ENCODE peak calls at places on chromosomes 7 and 10, in six cellular contexts. R is K562; N is adrenal gland; S is heart left ventricle; G is A549; Z is CD8-positive, alpha-beta memory T cell. O is an unnamed sample.

GRCh38 chr10:46229144-46229563 is 57.6 kb upstream of the ANTXRL start:
- DNase-seq in S (peak), Z (no peak), G (peak), R (peak), N (no peak), O (peak)

GRCh38 chr10:96724621-96725020 is 4.3 kb upstream of the PIK3AP1 start:
- DNase-seq in G (no peak), S (no peak), Z (no peak), N (no peak), R (no peak), O (no peak)

GRCh38 chr10:71323407-71323806 is 4.3 kb downstream of the SLC29A3 start:
- DNase-seq in R (peak), S (no peak), Z (no peak), N (no peak), G (peak), O (no peak)

GRCh38 chr7:131226116-131226562 is 101.5 kb upstream of the MKLN1 start:
- DNase-seq in G (peak), R (no peak), S (no peak), Z (no peak), N (no peak), O (no peak)

GRCh38 chr10:3773465-3774017 is 11.5 kb downstream of the KLF6 start:
- DNase-seq in Z (no peak), S (no peak), N (no peak), R (no peak), G (no peak), O (peak)

GRCh38 chr7:130912910-130913720 is 179.1 kb upstream of the KLF14 start:
- DNase-seq in Z (peak), R (peak), N (peak), S (peak), G (peak), O (peak)

GRCh38 chr7:126378642-126379041 is 874.1 kb downstream of the GRM8 start:
- DNase-seq in S (no peak), G (no peak), R (no peak), Z (no peak), N (no peak), O (no peak)

GRCh38 chr10:14834588-14834987 is 3.2 kb downstream of the CDNF start:
- DNase-seq in S (no peak), G (no peak), N (no peak), Z (no peak), R (no peak), O (no peak)

GRCh38 chr7:54785261-54785660 is 26.2 kb upstream of the SEC61G start:
- DNase-seq in S (no peak), G (no peak), R (no peak), N (no peak), Z (no peak), O (no peak)

GRCh38 chr7:1094870-1095269 is 7.0 kb downstream of the GPER1 start:
- DNase-seq in R (no peak), N (no peak), Z (no peak), S (no peak), G (no peak), O (no peak)

GRCh38 chr7:107501593-107501992 is 31.7 kb downstream of the GPR22 start:
- DNase-seq in S (no peak), N (no peak), R (peak), Z (no peak), G (peak), O (no peak)

GRCh38 chr10:89147256-89147655 is 59.9 kb downstream of the CH25H start:
- DNase-seq in Z (no peak), N (no peak), R (no peak), S (no peak), G (no peak), O (no peak)

GRCh38 chr10:79350407-79351154 is 3.3 kb downstream of the PPIF start:
- DNase-seq in S (no peak), Z (no peak), G (no peak), R (no peak), N (no peak), O (peak)

GRCh38 chr7:44617225-44617885 is 10.9 kb downstream of the OGDH start:
- DNase-seq in Z (no peak), G (no peak), S (no peak), N (no peak), R (no peak), O (no peak)

GRCh38 chr7:74324499-74325229 is 35.5 kb downstream of the CLIP2 start:
- DNase-seq in R (no peak), S (no peak), N (no peak), G (no peak), Z (no peak), O (no peak)

DNA sequence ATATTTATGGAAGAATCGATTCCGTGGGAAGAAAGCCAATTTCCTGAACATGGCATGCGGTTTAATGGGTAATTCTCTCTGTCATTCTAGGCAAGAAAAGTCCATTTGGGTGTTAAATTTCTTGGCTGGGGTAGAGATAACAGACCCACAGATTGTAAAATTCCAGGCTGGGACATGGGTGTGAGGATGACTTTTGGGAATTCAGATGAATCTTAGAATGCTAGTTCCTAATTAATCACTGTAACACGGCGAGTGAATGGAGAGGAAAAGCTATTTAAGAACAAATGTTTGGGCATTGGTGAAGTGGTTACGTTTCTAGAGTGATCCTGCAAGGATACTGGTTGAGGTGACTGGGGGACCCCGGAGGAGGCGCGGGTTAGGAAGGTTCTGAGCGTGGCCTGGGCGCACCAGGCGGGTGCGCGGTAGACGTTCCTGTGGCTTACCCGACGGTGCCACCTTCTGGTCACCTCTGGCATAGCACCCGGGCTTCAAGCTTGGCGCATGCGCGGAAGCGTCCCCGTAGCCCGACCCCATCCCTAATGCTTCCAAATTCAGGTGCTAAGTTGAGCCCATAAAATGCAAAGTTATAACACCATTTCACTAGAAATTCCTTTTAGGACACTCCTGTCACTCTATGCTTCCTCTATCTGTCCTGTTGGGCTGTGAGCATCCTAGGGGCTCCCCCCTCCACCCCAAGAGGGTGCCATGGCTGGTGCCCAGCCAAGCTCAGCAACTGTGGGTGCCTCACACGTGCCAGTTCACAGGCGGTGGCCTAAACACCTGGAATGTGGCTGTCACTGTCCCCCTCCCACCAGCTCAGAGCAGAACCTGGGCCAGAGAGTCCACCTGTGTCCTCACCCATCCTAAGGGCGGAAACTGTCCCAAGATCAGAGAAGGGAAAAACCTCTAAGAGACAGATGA is 104.4 kb downstream of the PTPRE start:
- DNase-seq in R (peak), S (peak), N (peak), Z (peak), G (peak), O (peak)
- H3K27ac ChIP-seq in R (no peak), S (no peak), N (peak), Z (no peak), G (no peak), O (no peak)

GRCh38 chr7:32163141-32163806 is 93.1 kb upstream of the PDE1C start:
- DNase-seq in G (peak), N (peak), R (peak), S (peak), Z (no peak), O (no peak)
- H3K27ac ChIP-seq in G (peak), N (no peak), R (no peak), S (peak), Z (no peak), O (peak)

GRCh38 chr10:77355844-77356243 is 281.8 kb downstream of the KCNMA1 start:
- DNase-seq in S (no peak), Z (no peak), G (peak), R (no peak), N (no peak), O (no peak)
- H3K27ac ChIP-seq in S (no peak), Z (no peak), G (peak), R (no peak), N (no peak), O (no peak)

GRCh38 chr7:92446869-92447238 is 428 bp upstream of the GATAD1 start:
- DNase-seq in Z (no peak), N (no peak), G (no peak), R (no peak), S (no peak), O (no peak)

GRCh38 chr7:92448185-92448747 is 984 bp downstream of the GATAD1 start:
- DNase-seq in R (peak), S (peak), N (peak), Z (peak), G (peak), O (peak)

GRCh38 chr7:92447239-92448184 is at the start of gene GATAD1:
- DNase-seq in G (peak), R (peak), N (peak), S (peak), Z (peak), O (peak)

GRCh38 chr7:92456241-92456640 is 9.0 kb downstream of the GATAD1 start:
- DNase-seq in S (no peak), N (no peak), Z (no peak), G (no peak), R (no peak), O (no peak)

DNA sequence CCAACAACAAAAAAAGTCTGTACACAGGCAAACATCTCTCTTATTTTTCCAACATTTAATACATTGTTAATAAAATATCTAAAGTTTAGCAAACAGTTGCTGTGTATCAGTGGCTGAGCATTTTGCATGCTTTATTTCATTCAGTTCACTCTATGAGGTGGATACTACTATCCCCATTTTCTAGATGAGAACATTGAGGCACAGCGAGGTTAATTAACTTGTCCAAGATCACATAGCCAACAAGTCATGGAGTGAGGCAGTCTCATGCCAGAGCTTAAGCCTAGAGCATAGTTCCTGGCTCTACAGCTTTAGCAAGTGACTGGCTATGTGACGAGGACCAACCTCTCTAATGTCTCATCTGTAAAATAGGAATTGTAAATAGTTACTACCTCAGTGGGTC is 4.4 kb downstream of the GATAD1 start:
- DNase-seq in Z (no peak), S (no peak), N (no peak), G (no peak), R (no peak), O (no peak)
- H3K27ac ChIP-seq in Z (no peak), S (no peak), N (no peak), G (no peak), R (no peak), O (no peak)

GRCh38 chr10:110757563-110757962 is 113.4 kb downstream of the RBM20 start:
- DNase-seq in S (no peak), N (no peak), G (no peak), R (no peak), Z (no peak), O (no peak)

GRCh38 chr10:110758128-110758527 is 113.6 kb upstream of the PDCD4 start:
- DNase-seq in N (no peak), R (no peak), Z (no peak), S (no peak), G (no peak), O (no peak)

GRCh38 chr10:110756886-110757285 is 112.8 kb downstream of the RBM20 start:
- DNase-seq in Z (no peak), G (no peak), R (no peak), N (no peak), S (no peak), O (no peak)

GRCh38 chr10:110758898-110759297 is 112.8 kb upstream of the PDCD4 start:
- DNase-seq in G (no peak), S (peak), Z (no peak), R (no peak), N (no peak), O (no peak)

DNA sequence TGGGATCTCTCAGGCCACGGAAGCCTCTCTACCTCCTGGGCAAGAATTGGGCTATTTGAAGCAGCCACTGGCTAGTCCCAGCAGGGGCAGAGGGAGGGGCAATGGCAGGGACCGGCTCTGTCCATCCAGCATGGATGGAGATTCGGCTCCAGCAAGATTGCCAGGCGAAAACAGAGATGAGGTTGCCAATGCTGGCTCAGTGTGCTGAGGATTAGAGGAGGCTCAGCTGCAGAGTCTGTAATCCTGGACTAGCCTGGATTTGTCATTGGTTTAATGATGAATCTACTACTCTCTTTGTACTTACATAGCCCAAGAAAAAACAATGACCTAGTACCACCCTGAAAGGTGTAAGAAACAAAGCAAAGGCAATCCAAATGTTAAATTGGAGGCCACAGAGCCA is 112.2 kb upstream of the PDCD4 start:
- DNase-seq in R (no peak), G (no peak), Z (no peak), S (no peak), N (no peak), O (no peak)
- H3K27ac ChIP-seq in R (no peak), G (no peak), Z (no peak), S (peak), N (no peak), O (peak)

DNA sequence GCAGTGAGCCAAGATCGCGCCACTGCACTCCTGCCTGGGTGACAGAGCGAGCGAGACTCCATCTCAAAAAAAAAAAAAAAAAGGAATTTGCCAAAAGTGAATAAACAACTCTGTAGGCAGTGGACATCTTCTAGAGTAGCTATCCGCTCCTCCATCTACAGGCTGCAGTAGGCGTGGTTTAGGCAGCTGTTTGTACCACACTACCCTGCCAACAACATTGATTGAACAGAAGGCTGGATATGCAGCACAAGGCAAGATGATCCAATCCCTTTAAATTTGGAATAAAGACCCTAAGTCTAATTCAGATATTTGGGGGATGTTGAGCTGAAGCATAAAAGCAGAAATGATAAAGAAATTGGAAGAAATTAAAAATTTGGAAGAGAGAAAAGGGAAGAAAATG is 141.6 kb downstream of the TES start:
- DNase-seq in G (no peak), S (no peak), R (no peak), N (no peak), Z (no peak), O (no peak)
- H3K27ac ChIP-seq in G (peak), S (peak), R (no peak), N (no peak), Z (no peak), O (no peak)

GRCh38 chr7:128853691-128854298 is 8.9 kb upstream of the ATP6V1F start:
- DNase-seq in N (no peak), G (no peak), S (no peak), Z (no peak), R (no peak), O (no peak)
- H3K27ac ChIP-seq in N (no peak), G (no peak), S (no peak), Z (no peak), R (no peak), O (no peak)

DNA sequence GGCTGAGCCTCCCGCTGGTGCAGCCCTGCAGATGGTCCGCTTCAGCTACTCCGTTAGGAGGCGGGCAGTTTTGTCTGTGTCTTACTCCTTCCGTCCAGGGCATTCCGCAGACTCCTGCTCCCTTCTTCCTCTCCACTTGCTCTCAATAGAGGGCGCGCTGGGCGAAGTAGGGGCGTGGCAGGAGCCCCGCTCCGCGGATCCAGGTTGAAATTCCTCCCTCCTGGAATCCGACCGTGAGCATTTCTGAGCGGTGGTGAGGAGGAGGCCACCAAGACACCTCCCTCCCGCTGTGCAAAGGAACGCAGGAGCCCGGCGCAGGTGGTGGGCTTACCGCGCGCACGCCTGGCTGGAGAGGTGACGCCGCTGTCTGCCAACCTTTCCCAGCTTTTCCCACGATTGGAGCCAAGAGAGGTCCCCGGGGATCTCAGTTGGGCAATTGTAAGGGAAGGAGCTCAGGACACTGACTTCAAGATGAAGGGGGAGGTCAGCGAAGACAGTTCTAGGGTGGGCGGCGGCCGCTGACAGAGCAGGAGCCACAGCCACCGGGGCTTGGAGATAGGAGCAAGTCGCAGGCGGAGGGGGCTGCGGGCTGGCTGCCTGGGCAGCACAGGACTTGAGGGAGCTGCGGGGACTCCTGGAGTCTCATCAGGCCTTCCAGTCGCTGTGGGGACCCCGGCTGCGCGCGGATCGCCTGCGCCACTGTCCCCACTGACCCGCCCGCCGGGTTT is 1011.3 kb downstream of the XPNPEP1 start:
- DNase-seq in Z (no peak), S (peak), G (peak), N (peak), R (no peak), O (no peak)
- H3K27ac ChIP-seq in Z (no peak), S (no peak), G (no peak), N (no peak), R (no peak), O (no peak)

O was measured in coronary artery.